ENCODE peak calls at places on chromosomes 12 and 14, in eight cellular contexts. O is lower leg skin, A is ovary, U is suprapubic skin, F is H54, R is transverse colon, E is stomach, H is A549. M is an unnamed sample.

GRCh38 chr12:61250303-61250702 is 1009.9 kb upstream of the USP15 start:
- DNase-seq in O (no peak), A (no peak), U (no peak), F (no peak), R (no peak), E (no peak), H (no peak), M (no peak)

GRCh38 chr12:103326190-103326589 is 169.6 kb downstream of the C12orf42 start:
- DNase-seq in O (no peak), A (no peak), U (no peak), F (peak; percentile 6), R (no peak), E (no peak), H (peak; percentile 9), M (no peak)

GRCh38 chr14:92105845-92106094 is 612 bp downstream of the ATXN3 start:
- DNase-seq in O (peak; percentile 92), A (peak; percentile 65), U (peak; percentile 80), F (peak; percentile 29), R (peak; percentile 44), E (peak; percentile 38), H (no peak), M (no peak)

GRCh38 chr12:109759595-109759994 is 46.0 kb downstream of the FAM222A start:
- DNase-seq in O (no peak), A (peak; percentile 33), U (no peak), F (no peak), R (peak; percentile 6), E (no peak), H (no peak), M (no peak)

GRCh38 chr12:27969011-27969900 is 3.3 kb downstream of the PTHLH start:
- DNase-seq in O (no peak), A (peak; percentile 19), U (peak; percentile 58), F (no peak), R (no peak), E (no peak), H (peak; percentile 37), M (peak; percentile 6)

GRCh38 chr12:124097681-124098080 is 124.7 kb downstream of the ZNF664 start:
- DNase-seq in O (no peak), A (no peak), U (no peak), F (no peak), R (no peak), E (no peak), H (no peak), M (no peak)

GRCh38 chr12:119683413-119683812 is 15.5 kb downstream of the PRKAB1 start:
- DNase-seq in O (no peak), A (no peak), U (no peak), F (peak; percentile 22), R (no peak), E (no peak), H (no peak), M (no peak)

GRCh38 chr14:32426596-32427408 is 97.7 kb downstream of the AKAP6 start:
- DNase-seq in O (no peak), A (no peak), U (no peak), F (no peak), R (no peak), E (no peak), H (no peak), M (no peak)

GRCh38 chr14:84937449-84937848 is 592.5 kb upstream of the FLRT2 start:
- DNase-seq in O (no peak), A (no peak), U (no peak), F (no peak), R (no peak), E (no peak), H (no peak), M (no peak)

GRCh38 chr14:29016050-29016900 is 249.7 kb downstream of the FOXG1 start:
- DNase-seq in O (no peak), A (no peak), U (no peak), F (no peak), R (no peak), E (no peak), H (no peak), M (peak; percentile 21)

GRCh38 chr12:45637706-45638105 is 91.8 kb upstream of the ARID2 start:
- DNase-seq in O (no peak), A (no peak), U (no peak), F (peak; percentile 7), R (no peak), E (no peak), H (no peak), M (no peak)

GRCh38 chr14:103298620-103299019 is 35.4 kb upstream of the EIF5 start:
- DNase-seq in O (peak; percentile 10), A (no peak), U (no peak), F (no peak), R (no peak), E (no peak), H (no peak), M (peak; percentile 17)

GRCh38 chr14:104752338-104752734 is 611 bp upstream of the SIVA1 start:
- DNase-seq in O (no peak), A (no peak), U (no peak), F (peak; percentile 95), R (no peak), E (no peak), H (peak; percentile 95), M (no peak)

GRCh38 chr14:23523229-23524016 is 28.1 kb downstream of the ZFHX2 start:
- DNase-seq in O (no peak), A (no peak), U (no peak), F (no peak), R (no peak), E (no peak), H (no peak), M (no peak)

GRCh38 chr14:96958057-96958456 is 160.9 kb downstream of the VRK1 start:
- DNase-seq in O (peak; percentile 62), A (no peak), U (no peak), F (no peak), R (no peak), E (no peak), H (no peak), M (no peak)

GRCh38 chr12:46402451-46402850 is 29.9 kb upstream of the SLC38A2 start:
- DNase-seq in O (no peak), A (peak; percentile 50), U (no peak), F (no peak), R (peak; percentile 28), E (no peak), H (no peak), M (no peak)

GRCh38 chr12:50215033-50215432 is 47.9 kb upstream of the CERS5 start:
- DNase-seq in O (no peak), A (no peak), U (no peak), F (no peak), R (no peak), E (no peak), H (no peak), M (no peak)

GRCh38 chr14:105021656-105022275 is 883 bp upstream of the CDCA4 start:
- DNase-seq in O (no peak), A (peak; percentile 56), U (peak; percentile 71), F (no peak), R (peak; percentile 64), E (peak; percentile 29), H (peak; percentile 76), M (peak; percentile 73)

GRCh38 chr14:59869381-59870255 is 958 bp downstream of the RTN1 start:
- DNase-seq in O (no peak), A (no peak), U (no peak), F (no peak), R (no peak), E (no peak), H (no peak), M (no peak)

GRCh38 chr14:80933282-80933681 is 8.3 kb downstream of the CEP128 start:
- DNase-seq in O (no peak), A (no peak), U (no peak), F (no peak), R (no peak), E (no peak), H (no peak), M (no peak)

GRCh38 chr14:75877292-75877691 is 104.5 kb downstream of the TGFB3 start:
- DNase-seq in O (no peak), A (no peak), U (no peak), F (no peak), R (no peak), E (no peak), H (no peak), M (no peak)

DNA sequence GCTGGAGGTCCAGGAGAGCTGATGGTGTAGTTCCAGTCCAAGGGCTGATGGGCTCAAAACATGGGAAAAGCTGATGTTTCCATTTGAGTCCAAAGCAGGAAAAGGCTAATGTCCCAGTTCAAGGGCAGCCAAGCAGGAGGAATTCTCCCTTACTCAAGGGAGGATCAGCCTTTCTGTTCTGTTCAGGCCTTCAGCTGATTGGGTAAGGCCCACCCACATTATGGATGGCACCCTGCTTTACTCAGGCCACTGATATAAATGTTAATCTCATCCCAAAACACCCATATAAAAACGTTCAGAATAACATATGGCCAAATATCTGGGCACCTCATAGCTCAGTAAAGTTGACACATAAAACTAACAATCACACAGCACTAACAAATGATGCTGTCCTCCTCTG is 64.1 kb downstream of the SAMD4A start:
- DNase-seq in O (no peak), A (no peak), U (no peak), F (no peak), R (no peak), E (no peak), H (no peak), M (no peak)
- TF ChIP-seq POLR2A in O (no peak), A (no peak), U (no peak), F (no peak), R (no peak), E (no peak), H (no peak), M (no peak)

GRCh38 chr14:31026076-31026394 is at the start of gene STRN3:
- DNase-seq in O (no peak), A (no peak), U (no peak), F (no peak), R (no peak), E (no peak), H (no peak), M (no peak)
- TF ChIP-seq POLR2A in O (no peak), A (peak; percentile 47), U (no peak), F (peak; percentile 46), R (no peak), E (no peak), H (peak; percentile 59), M (no peak)

GRCh38 chr12:42144424-42145196 is at the start of gene GXYLT1:
- DNase-seq in O (peak; percentile 96), A (peak; percentile 90), U (peak; percentile 93), F (peak; percentile 88), R (peak; percentile 95), E (peak; percentile 94), H (peak; percentile 78), M (peak; percentile 96)
- TF ChIP-seq POLR2A in O (no peak), A (peak; percentile 64), U (peak; percentile 48), F (peak; percentile 65), R (peak; percentile 65), E (no peak), H (peak; percentile 82), M (peak; percentile 89)

GRCh38 chr12:32679091-32679909 is at the start of gene DNM1L:
- DNase-seq in O (peak; percentile 98), A (peak; percentile 94), U (peak; percentile 95), F (peak; percentile 91), R (peak; percentile 95), E (peak; percentile 94), H (peak; percentile 96), M (peak; percentile 94)
- TF ChIP-seq POLR2A in O (no peak), A (peak; percentile 66), U (peak; percentile 63), F (peak; percentile 92), R (peak; percentile 90), E (no peak), H (peak; percentile 90), M (peak; percentile 94)

GRCh38 chr12:48788852-48789775 is at the start of gene ADCY6:
- DNase-seq in O (peak; percentile 95), A (peak; percentile 87), U (peak; percentile 87), F (peak; percentile 84), R (peak; percentile 84), E (peak; percentile 87), H (peak; percentile 79), M (no peak)
- TF ChIP-seq POLR2A in O (no peak), A (no peak), U (no peak), F (peak; percentile 20), R (no peak), E (no peak), H (peak; percentile 36), M (no peak)